ENCODE peak calls at places on chromosomes 3 and 15, in seven cellular contexts. P is AG10803, G is foreskin fibroblast, J is GM23338, N is endothelial cell, S is uterus, F is colonic mucosa. Y is an unnamed sample.

GRCh38 chr3:184620101-184620798 is 58.7 kb downstream of the EPHB3 start:
- DNase-seq in P (peak; percentile 20), G (no peak), J (no peak), N (no peak), S (peak; percentile 15), F (no peak), Y (no peak)

GRCh38 chr3:27368831-27369607 is at the start of gene NEK10:
- DNase-seq in P (peak; percentile 73), G (peak; percentile 65), J (peak; percentile 97), N (peak; percentile 95), S (peak; percentile 81), F (peak; percentile 93), Y (peak; percentile 94)

GRCh38 chr3:6113338-6113737 is 747.6 kb upstream of the GRM7 start:
- DNase-seq in P (no peak), G (no peak), J (no peak), N (no peak), S (no peak), F (no peak), Y (no peak)

GRCh38 chr3:11465744-11466611 is 177.7 kb downstream of the VGLL4 start:
- DNase-seq in P (peak; percentile 95), G (peak; percentile 59), J (no peak), N (no peak), S (peak; percentile 72), F (peak; percentile 25), Y (no peak)

GRCh38 chr3:135239485-135239884 is 444.4 kb downstream of the EPHB1 start:
- DNase-seq in P (no peak), G (no peak), J (no peak), N (no peak), S (no peak), F (no peak), Y (no peak)

GRCh38 chr3:47113669-47114365 is 50.1 kb downstream of the SETD2 start:
- DNase-seq in P (peak; percentile 68), G (peak; percentile 74), J (peak; percentile 62), N (no peak), S (no peak), F (no peak), Y (no peak)

GRCh38 chr3:14823910-14824629 is 5.3 kb downstream of the FGD5 start:
- DNase-seq in P (no peak), G (no peak), J (no peak), N (no peak), S (no peak), F (no peak), Y (no peak)

GRCh38 chr15:100093211-100094126 is 248.3 kb downstream of the ADAMTS17 start:
- DNase-seq in P (no peak), G (no peak), J (no peak), N (no peak), S (no peak), F (no peak), Y (no peak)

GRCh38 chr3:187027531-187027936 is 97.2 kb downstream of the ST6GAL1 start:
- DNase-seq in P (no peak), G (no peak), J (no peak), N (no peak), S (no peak), F (peak; percentile 19), Y (no peak)

GRCh38 chr3:189303584-189303983 is 131.8 kb downstream of the TPRG1 start:
- DNase-seq in P (no peak), G (no peak), J (no peak), N (no peak), S (no peak), F (no peak), Y (no peak)

GRCh38 chr3:40258555-40258954 is 51.0 kb upstream of the EIF1B start:
- DNase-seq in P (peak; percentile 22), G (peak; percentile 46), J (peak; percentile 33), N (no peak), S (no peak), F (no peak), Y (no peak)

GRCh38 chr3:185968168-185968567 is 30.4 kb upstream of the TRA2B start:
- DNase-seq in P (no peak), G (no peak), J (no peak), N (no peak), S (no peak), F (no peak), Y (no peak)
- TF ChIP-seq CTCF in P (no peak), G (no peak), J (peak; percentile 34), N (no peak), S (no peak), F (no peak), Y (no peak)

DNA sequence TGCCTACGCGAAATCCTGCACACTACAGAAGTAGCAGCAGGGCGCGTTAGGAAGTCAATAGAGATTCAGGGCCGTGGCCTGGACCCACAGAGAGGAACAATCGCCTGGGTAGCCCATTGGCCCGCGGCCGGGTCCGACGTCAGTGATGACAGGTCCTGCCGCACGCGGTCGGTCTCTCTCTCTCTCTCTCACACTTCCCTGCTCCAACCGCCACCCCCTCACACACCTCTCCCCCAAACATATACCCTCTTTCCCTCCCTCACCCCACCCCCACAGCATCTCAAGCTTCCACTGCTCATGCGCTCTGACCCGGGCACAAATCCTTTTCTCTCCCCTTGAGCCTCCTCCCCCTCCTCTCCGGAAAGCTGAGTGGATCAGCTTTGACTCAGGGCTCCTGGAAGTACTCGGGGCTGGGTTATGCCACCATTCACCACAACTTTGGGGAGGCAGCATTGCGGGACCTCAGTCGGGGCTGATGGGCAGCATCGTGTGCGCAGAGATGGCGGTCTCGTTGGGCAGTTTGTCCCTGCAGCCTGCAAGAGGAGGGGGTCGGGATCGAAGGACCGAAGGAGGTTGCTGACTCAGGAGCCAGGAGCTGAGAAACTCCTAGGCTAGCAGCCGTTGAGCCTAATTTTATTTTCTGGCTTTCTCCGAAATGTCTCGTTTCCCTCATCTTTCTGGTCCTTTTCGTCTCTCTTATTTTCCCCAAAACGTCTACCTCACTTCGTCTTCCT is 9.0 kb downstream of the ZIC4 start:
- DNase-seq in P (no peak), G (no peak), J (peak; percentile 94), N (peak; percentile 51), S (no peak), F (no peak), Y (no peak)
- TF ChIP-seq CTCF in P (peak; percentile 4), G (no peak), J (peak; percentile 45), N (no peak), S (no peak), F (no peak), Y (no peak)

DNA sequence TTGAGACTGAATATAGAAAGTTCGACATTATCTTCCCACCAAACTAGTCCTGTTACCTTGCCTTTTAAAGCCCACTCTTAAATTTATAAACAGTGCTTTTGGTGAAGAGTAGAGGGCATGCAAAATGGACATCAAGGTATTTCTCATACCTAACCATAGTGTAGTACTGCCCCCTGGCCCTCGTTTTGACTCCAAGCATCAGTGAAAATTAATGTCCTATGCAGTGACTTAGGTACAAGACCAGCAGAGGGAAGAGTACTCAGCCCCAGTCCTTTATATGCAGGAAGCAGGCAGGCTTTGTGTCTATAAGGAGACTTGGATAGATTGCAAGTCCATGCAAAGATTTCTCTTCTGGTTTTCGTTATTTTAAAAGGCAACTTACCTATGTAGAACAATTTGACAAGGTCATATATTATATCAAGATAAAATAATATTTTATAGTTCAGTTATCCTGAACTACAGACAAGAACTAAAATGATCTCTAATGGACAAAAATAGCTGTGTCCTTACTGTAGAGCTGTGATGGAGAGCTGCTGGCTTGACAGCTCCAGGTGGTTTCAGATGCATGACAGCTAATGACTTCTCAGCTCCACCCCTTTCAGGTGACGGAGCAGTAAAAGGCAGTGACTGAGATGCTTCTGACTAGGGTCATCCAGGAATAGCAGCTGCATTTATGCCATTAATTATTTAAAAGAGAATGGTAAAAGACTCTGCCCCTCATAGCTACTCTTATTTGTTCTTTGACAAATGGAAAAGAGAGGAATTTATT is 646.1 kb downstream of the SQOR start:
- DNase-seq in P (no peak), G (peak; percentile 10), J (peak; percentile 75), N (no peak), S (no peak), F (no peak), Y (peak; percentile 33)
- TF ChIP-seq CTCF in P (peak; percentile 15), G (peak; percentile 21), J (peak; percentile 72), N (no peak), S (peak; percentile 23), F (no peak), Y (no peak)

GRCh38 chr3:60949146-60949545 is 302.1 kb downstream of the FHIT start:
- DNase-seq in P (no peak), G (no peak), J (no peak), N (no peak), S (no peak), F (no peak), Y (no peak)

GRCh38 chr3:60953406-60953805 is 297.8 kb downstream of the FHIT start:
- DNase-seq in P (peak; percentile 13), G (no peak), J (no peak), N (no peak), S (no peak), F (no peak), Y (no peak)

GRCh38 chr3:60954049-60954448 is 297.2 kb downstream of the FHIT start:
- DNase-seq in P (peak; percentile 47), G (peak; percentile 7), J (no peak), N (no peak), S (no peak), F (no peak), Y (no peak)

DNA sequence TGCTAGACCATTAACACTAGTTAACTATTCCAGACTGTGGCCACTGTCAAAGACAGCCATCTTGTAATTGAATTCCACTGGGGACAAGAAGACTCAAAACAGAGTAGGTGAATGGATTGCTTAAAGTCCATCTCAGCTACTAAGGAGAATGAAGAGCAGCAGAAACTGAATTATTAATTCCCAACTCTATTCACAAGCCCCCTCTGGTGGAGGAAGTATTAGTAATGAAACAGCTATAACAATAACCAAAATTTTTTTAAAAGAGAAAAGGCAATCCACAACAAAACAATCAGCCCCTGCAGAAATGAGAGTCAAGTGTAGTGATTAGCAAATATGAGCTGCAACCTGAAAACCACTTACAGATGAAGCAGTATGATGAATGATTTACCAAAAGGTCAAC is 302.8 kb downstream of the FHIT start:
- DNase-seq in P (peak; percentile 34), G (no peak), J (peak; percentile 35), N (no peak), S (no peak), F (no peak), Y (no peak)
- TF ChIP-seq CTCF in P (peak; percentile 59), G (peak; percentile 35), J (peak; percentile 45), N (peak; percentile 32), S (no peak), F (no peak), Y (no peak)

DNA sequence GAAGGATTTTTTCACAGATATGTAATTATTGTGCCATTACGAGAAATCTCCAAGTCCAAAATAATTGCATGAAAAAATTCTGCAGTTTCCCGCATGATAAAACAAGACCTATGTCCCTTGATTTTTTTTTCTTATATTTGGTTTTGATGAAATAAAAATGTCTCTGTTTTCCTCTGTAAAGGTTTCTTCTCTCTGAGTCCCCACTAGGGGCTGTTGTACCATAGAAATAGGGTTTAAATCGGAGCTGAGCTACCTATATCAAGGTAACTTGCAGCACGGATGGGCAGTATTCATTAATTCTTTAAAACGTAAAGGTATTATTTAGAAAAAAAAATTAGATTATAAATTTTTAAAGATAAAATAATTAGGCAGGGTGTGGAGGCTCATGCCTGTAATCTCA is 66.6 kb upstream of the IGF1R start:
- DNase-seq in P (no peak), G (no peak), J (peak; percentile 72), N (no peak), S (no peak), F (no peak), Y (peak; percentile 8)
- TF ChIP-seq CTCF in P (no peak), G (peak; percentile 5), J (peak; percentile 58), N (no peak), S (no peak), F (no peak), Y (peak; percentile 44)